ENCODE peak calls at places on chromosomes 3 and 15, in nine cellular contexts. C is bronchial epithelial cell, U is B cell, D is endothelial cell, X is prostate gland, P is stomach, E is fibroblast of the aortic adventitia, I is spleen, L is mesothelial cell of epicardium. Y is an unnamed sample.

GRCh38 chr3:172119266-172119957 is 80.0 kb downstream of the FNDC3B start:
- DNase-seq in C (no peak), U (no peak), D (no peak), X (no peak), P (no peak), E (no peak), I (no peak), L (no peak), Y (no peak)

GRCh38 chr3:76900571-76900970 is 139.3 kb upstream of the ROBO2 start:
- DNase-seq in C (no peak), U (no peak), D (no peak), X (no peak), P (no peak), E (no peak), I (no peak), L (no peak), Y (no peak)

GRCh38 chr3:59980576-59980975 is 930.8 kb upstream of the CFAP20DC start:
- DNase-seq in C (no peak), U (no peak), D (no peak), X (no peak), P (no peak), E (no peak), I (no peak), L (no peak), Y (no peak)

GRCh38 chr15:38072507-38073277 is 138.3 kb downstream of the TMCO5A start:
- DNase-seq in C (peak), U (peak), D (peak), X (peak), P (peak), E (peak), I (peak), L (peak), Y (peak)

GRCh38 chr3:52145736-52146110 is 8.5 kb downstream of the POC1A start:
- DNase-seq in C (no peak), U (no peak), D (no peak), X (no peak), P (no peak), E (no peak), I (peak), L (no peak), Y (no peak)

GRCh38 chr3:8451696-8452095 is 49.9 kb upstream of the LMCD1 start:
- DNase-seq in C (peak), U (no peak), D (no peak), X (no peak), P (no peak), E (peak), I (no peak), L (no peak), Y (no peak)

GRCh38 chr3:135970500-135971116 is 5.1 kb downstream of the PPP2R3A start:
- DNase-seq in C (peak), U (no peak), D (no peak), X (no peak), P (no peak), E (peak), I (no peak), L (no peak), Y (no peak)

GRCh38 chr15:85411992-85412538 is 31.7 kb downstream of the AKAP13 start:
- DNase-seq in C (peak), U (peak), D (no peak), X (no peak), P (no peak), E (peak), I (no peak), L (no peak), Y (no peak)

GRCh38 chr3:94360982-94361381 is 298.1 kb downstream of the NSUN3 start:
- DNase-seq in C (no peak), U (no peak), D (no peak), X (peak), P (peak), E (peak), I (no peak), L (no peak), Y (no peak)

GRCh38 chr3:171690291-171690690 is 120.0 kb downstream of the PLD1 start:
- DNase-seq in C (no peak), U (no peak), D (no peak), X (no peak), P (no peak), E (no peak), I (no peak), L (no peak), Y (no peak)

GRCh38 chr3:124886168-124887051 is 755 bp downstream of the ITGB5 start:
- DNase-seq in C (peak), U (peak), D (peak), X (peak), P (peak), E (peak), I (peak), L (peak), Y (peak)

GRCh38 chr3:11903447-11903846 is 56.8 kb upstream of the TAMM41 start:
- DNase-seq in C (no peak), U (no peak), D (no peak), X (no peak), P (no peak), E (no peak), I (no peak), L (no peak), Y (no peak)

GRCh38 chr3:165753560-165753959 is 83.7 kb downstream of the BCHE start:
- DNase-seq in C (peak), U (no peak), D (no peak), X (peak), P (no peak), E (peak), I (no peak), L (no peak), Y (no peak)

GRCh38 chr3:164418426-164418825 is 659.9 kb downstream of the SI start:
- DNase-seq in C (no peak), U (no peak), D (no peak), X (peak), P (no peak), E (no peak), I (no peak), L (no peak), Y (no peak)

GRCh38 chr15:68602484-68603240 is 23.9 kb downstream of the CORO2B start:
- DNase-seq in C (no peak), U (no peak), D (no peak), X (no peak), P (no peak), E (no peak), I (no peak), L (no peak), Y (no peak)

GRCh38 chr15:63678383-63678782 is 81.2 kb downstream of the FBXL22 start:
- DNase-seq in C (no peak), U (no peak), D (no peak), X (no peak), P (no peak), E (no peak), I (no peak), L (no peak), Y (no peak)

GRCh38 chr15:66043264-66043663 is 174.0 kb downstream of the RAB11A start:
- DNase-seq in C (no peak), U (no peak), D (no peak), X (no peak), P (peak), E (no peak), I (no peak), L (no peak), Y (no peak)

GRCh38 chr3:24318668-24319287 is 175.9 kb downstream of the THRB start:
- DNase-seq in C (peak), U (no peak), D (no peak), X (no peak), P (no peak), E (peak), I (no peak), L (no peak), Y (no peak)

GRCh38 chr3:77161098-77161497 is 121.2 kb downstream of the ROBO2 start:
- DNase-seq in C (no peak), U (no peak), D (no peak), X (no peak), P (no peak), E (no peak), I (no peak), L (no peak), Y (no peak)

GRCh38 chr3:144942501-144943197 is 971.0 kb downstream of the DIPK2A start:
- DNase-seq in C (no peak), U (no peak), D (no peak), X (no peak), P (no peak), E (no peak), I (no peak), L (no peak), Y (no peak)

GRCh38 chr15:89472785-89473256 is 23.6 kb downstream of the RHCG start:
- DNase-seq in C (peak), U (peak), D (peak), X (no peak), P (peak), E (peak), I (peak), L (no peak), Y (peak)
- TF ChIP-seq CTCF in C (peak), U (peak), D (peak), X (no peak), P (peak), E (peak), I (peak), L (peak), Y (peak)

GRCh38 chr3:194582196-194582905 is 50.9 kb downstream of the TMEM44 start:
- DNase-seq in C (no peak), U (no peak), D (no peak), X (no peak), P (no peak), E (no peak), I (peak), L (no peak), Y (no peak)
- TF ChIP-seq CTCF in C (no peak), U (no peak), D (no peak), X (no peak), P (no peak), E (no peak), I (no peak), L (no peak), Y (no peak)

GRCh38 chr3:157132936-157133335 is 27.0 kb downstream of the CCNL1 start:
- DNase-seq in C (no peak), U (no peak), D (no peak), X (no peak), P (no peak), E (no peak), I (no peak), L (no peak), Y (no peak)

GRCh38 chr3:157134620-157135191 is 25.2 kb downstream of the CCNL1 start:
- DNase-seq in C (no peak), U (no peak), D (no peak), X (peak), P (peak), E (peak), I (no peak), L (no peak), Y (no peak)

GRCh38 chr3:157133434-157134320 is 26.3 kb downstream of the CCNL1 start:
- DNase-seq in C (no peak), U (no peak), D (no peak), X (no peak), P (no peak), E (no peak), I (no peak), L (no peak), Y (no peak)

GRCh38 chr3:157136647-157137387 is 23.1 kb downstream of the CCNL1 start:
- DNase-seq in C (peak), U (no peak), D (no peak), X (peak), P (peak), E (peak), I (no peak), L (no peak), Y (no peak)

DNA sequence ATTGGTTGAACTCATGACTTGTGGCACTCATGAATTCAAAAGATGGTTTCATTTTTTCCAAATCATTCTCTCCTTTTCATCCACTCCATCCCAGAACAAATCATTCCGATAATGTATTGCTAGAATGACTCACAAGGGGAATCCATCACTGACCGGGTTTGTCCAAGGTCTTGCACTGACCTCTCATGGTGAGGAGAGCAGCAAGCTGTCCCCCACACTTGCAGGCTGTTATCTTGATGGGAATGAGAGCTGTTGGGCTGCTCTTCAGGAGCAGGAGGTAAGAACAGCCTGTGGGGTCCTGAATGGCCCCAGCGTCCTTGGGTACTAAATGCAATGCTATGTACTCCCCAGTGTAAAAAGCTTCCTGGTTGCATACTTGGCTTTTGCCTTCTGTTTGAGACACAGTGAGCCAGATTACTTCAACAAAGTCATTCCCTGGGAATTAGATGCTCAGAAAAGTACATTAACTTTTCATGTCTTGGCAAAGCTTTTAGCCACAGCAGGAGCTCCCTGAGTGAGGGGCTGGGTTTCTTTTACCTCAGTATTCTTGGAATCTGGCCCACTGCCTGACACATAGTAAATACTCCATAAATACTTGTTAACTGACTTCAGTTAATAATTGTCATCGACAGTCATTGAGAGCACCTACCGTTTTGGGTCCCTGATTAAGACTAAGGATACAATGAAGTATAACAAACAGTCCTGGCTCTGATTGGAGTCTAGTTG is 24.1 kb downstream of the CCNL1 start:
- DNase-seq in C (peak), U (no peak), D (no peak), X (no peak), P (no peak), E (peak), I (no peak), L (no peak), Y (no peak)
- TF ChIP-seq CTCF in C (no peak), U (no peak), D (no peak), X (no peak), P (no peak), E (peak), I (peak), L (no peak), Y (no peak)

GRCh38 chr15:87954783-87955182 is 301.8 kb downstream of the NTRK3 start:
- DNase-seq in C (no peak), U (no peak), D (no peak), X (no peak), P (no peak), E (peak), I (no peak), L (no peak), Y (no peak)

GRCh38 chr15:87961851-87962816 is 294.4 kb downstream of the NTRK3 start:
- DNase-seq in C (no peak), U (no peak), D (peak), X (no peak), P (no peak), E (peak), I (no peak), L (no peak), Y (no peak)

GRCh38 chr15:87955284-87955909 is 301.1 kb downstream of the NTRK3 start:
- DNase-seq in C (no peak), U (no peak), D (no peak), X (no peak), P (no peak), E (no peak), I (no peak), L (no peak), Y (no peak)

GRCh38 chr15:87959658-87960057 is 296.9 kb downstream of the NTRK3 start:
- DNase-seq in C (no peak), U (no peak), D (no peak), X (no peak), P (no peak), E (no peak), I (no peak), L (no peak), Y (no peak)

DNA sequence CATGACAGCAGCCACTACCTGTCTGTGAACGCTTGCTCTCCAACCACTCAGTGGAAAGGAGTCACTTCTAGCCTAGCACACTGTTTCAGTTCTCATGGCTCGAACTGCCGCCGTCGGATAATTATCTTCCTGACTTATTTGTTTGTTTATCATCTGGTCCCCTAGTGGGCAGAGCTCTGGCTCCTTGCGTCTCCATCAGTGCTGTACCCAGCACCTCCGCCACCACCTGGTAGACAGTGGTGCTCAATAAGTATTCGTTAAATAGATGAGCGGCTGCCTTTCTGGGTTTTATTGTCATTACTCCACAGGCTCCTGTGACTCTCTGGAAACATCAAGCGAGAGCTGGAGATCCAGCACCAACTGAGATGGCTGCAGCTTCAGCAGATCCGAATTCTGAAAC is 297.5 kb downstream of the NTRK3 start:
- DNase-seq in C (no peak), U (no peak), D (peak), X (no peak), P (no peak), E (no peak), I (no peak), L (no peak), Y (no peak)
- TF ChIP-seq CTCF in C (no peak), U (no peak), D (peak), X (no peak), P (no peak), E (no peak), I (no peak), L (no peak), Y (peak)

DNA sequence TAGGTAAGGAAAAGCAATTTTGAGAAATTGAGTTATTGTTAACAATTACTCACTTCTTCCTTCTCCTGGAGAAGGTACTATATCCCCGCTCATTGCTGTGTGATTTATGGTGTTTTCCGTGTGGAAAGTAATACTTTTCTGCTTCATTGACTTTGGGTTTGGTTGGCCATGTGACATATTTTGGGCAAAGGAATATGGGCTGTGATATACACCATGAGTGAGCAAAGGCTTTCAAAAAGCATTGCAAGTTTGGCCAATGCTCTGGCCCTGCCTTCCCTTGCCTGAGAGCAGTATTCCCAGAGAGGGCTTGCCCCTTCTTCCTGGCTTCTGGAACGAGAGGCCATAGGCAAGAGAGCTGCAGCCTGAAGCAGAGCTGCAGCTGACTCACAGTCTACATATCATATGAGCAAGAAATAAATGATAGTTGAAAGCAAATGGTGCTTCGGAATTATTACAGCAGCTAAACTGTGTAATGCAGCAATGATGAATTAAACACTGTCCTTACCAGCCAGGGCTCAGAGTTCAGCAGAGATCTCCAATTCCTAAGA is 216.8 kb upstream of the CD96 start:
- DNase-seq in C (no peak), U (no peak), D (no peak), X (no peak), P (no peak), E (peak), I (no peak), L (no peak), Y (no peak)
- TF ChIP-seq CTCF in C (no peak), U (no peak), D (no peak), X (no peak), P (no peak), E (no peak), I (no peak), L (no peak), Y (no peak)

GRCh38 chr3:39637807-39638206 is 170.3 kb downstream of the MOBP start:
- DNase-seq in C (peak), U (no peak), D (no peak), X (no peak), P (no peak), E (peak), I (no peak), L (no peak), Y (no peak)
- TF ChIP-seq CTCF in C (peak), U (no peak), D (no peak), X (no peak), P (no peak), E (peak), I (no peak), L (no peak), Y (peak)